ENCODE peak calls at places on chromosomes 2 and 18, in four cellular contexts. X is AG04450, K is ureter, F is posterior cingulate gyrus. D is an unnamed sample.

GRCh38 chr2:197888322-197888721 is 83.9 kb downstream of the PLCL1 start:
- DNase-seq in X (no peak), K (no peak), F (no peak), D (no peak)

GRCh38 chr2:147806846-147807245 is 38.0 kb upstream of the ACVR2A start:
- DNase-seq in X (no peak), K (no peak), F (no peak), D (peak)

GRCh38 chr18:79848579-79849327 is 51.0 kb downstream of the KCNG2 start:
- DNase-seq in X (no peak), K (no peak), F (no peak), D (no peak)

GRCh38 chr18:35143615-35144596 is 96.9 kb upstream of the ZNF397 start:
- DNase-seq in X (peak), K (peak), F (peak), D (peak)

GRCh38 chr2:47437287-47437686 is 34.3 kb downstream of the MSH2 start:
- DNase-seq in X (no peak), K (no peak), F (no peak), D (no peak)

GRCh38 chr2:11417946-11418585 is 47.9 kb downstream of the E2F6 start:
- DNase-seq in X (no peak), K (no peak), F (no peak), D (no peak)

GRCh38 chr2:62725712-62726055 is 20.2 kb downstream of the EHBP1 start:
- DNase-seq in X (no peak), K (no peak), F (no peak), D (peak)

GRCh38 chr2:240134466-240134865 is 1.6 kb downstream of the COPS9 start:
- DNase-seq in X (no peak), K (no peak), F (no peak), D (peak)

GRCh38 chr2:3667151-3667631 is 9.2 kb downstream of the ALLC start:
- DNase-seq in X (peak), K (no peak), F (no peak), D (no peak)

GRCh38 chr2:200659410-200659809 is 73.6 kb downstream of the AOX1 start:
- DNase-seq in X (no peak), K (no peak), F (no peak), D (no peak)

GRCh38 chr18:11146947-11147345 is 2.4 kb downstream of the PIEZO2 start:
- DNase-seq in X (no peak), K (no peak), F (no peak), D (no peak)

GRCh38 chr2:88603146-88603545 is 24.1 kb downstream of the EIF2AK3 start:
- DNase-seq in X (no peak), K (no peak), F (no peak), D (peak)